ENCODE peak calls at places on chromosomes 5 and 9, in nine cellular contexts. D is lower leg skin, O is prostate gland, X is IMR-90, T is uterus, P is transverse colon, R is ovary, G is K562, W is adrenal gland. Q is an unnamed sample.

GRCh38 chr5:169169786-169170185 is 131.2 kb downstream of the SLIT3 start:
- DNase-seq in D (no peak), O (no peak), X (no peak), T (no peak), P (no peak), R (no peak), G (no peak), W (no peak), Q (no peak)

GRCh38 chr9:72384710-72385475 is 19.9 kb upstream of the ZFAND5 start:
- DNase-seq in D (no peak), O (no peak), X (peak; percentile 37), T (no peak), P (no peak), R (no peak), G (no peak), W (no peak), Q (no peak)

GRCh38 chr5:96335873-96336272 is 97.2 kb downstream of the PCSK1 start:
- DNase-seq in D (no peak), O (no peak), X (peak; percentile 50), T (no peak), P (no peak), R (no peak), G (no peak), W (no peak), Q (no peak)

GRCh38 chr9:116692619-116693018 is 5.5 kb downstream of the TRIM32 start:
- DNase-seq in D (no peak), O (no peak), X (no peak), T (no peak), P (no peak), R (no peak), G (no peak), W (no peak), Q (no peak)

GRCh38 chr5:90434116-90434714 is 24.7 kb upstream of the CETN3 start:
- DNase-seq in D (no peak), O (peak; percentile 15), X (peak; percentile 45), T (peak; percentile 21), P (peak; percentile 46), R (peak; percentile 37), G (peak; percentile 77), W (peak; percentile 62), Q (peak; percentile 22)

GRCh38 chr5:138568061-138568824 is 7.0 kb downstream of the HSPA9 start:
- DNase-seq in D (no peak), O (no peak), X (peak; percentile 72), T (no peak), P (no peak), R (no peak), G (no peak), W (no peak), Q (no peak)

GRCh38 chr5:180070726-180071417 is 687 bp downstream of the RNF130 start:
- DNase-seq in D (peak; percentile 91), O (peak; percentile 37), X (peak; percentile 55), T (no peak), P (peak; percentile 33), R (no peak), G (peak; percentile 44), W (peak; percentile 71), Q (peak; percentile 42)

GRCh38 chr5:73892806-73893205 is 266.8 kb downstream of the ARHGEF28 start:
- DNase-seq in D (no peak), O (no peak), X (peak; percentile 96), T (no peak), P (no peak), R (no peak), G (no peak), W (no peak), Q (no peak)

GRCh38 chr5:174420651-174421407 is 303.6 kb upstream of the MSX2 start:
- DNase-seq in D (no peak), O (no peak), X (no peak), T (no peak), P (no peak), R (no peak), G (no peak), W (no peak), Q (no peak)

GRCh38 chr5:151699071-151699901 is 12.6 kb upstream of the SPARC start:
- DNase-seq in D (peak; percentile 91), O (no peak), X (peak; percentile 99), T (peak; percentile 91), P (peak; percentile 49), R (peak; percentile 84), G (no peak), W (peak; percentile 89), Q (peak; percentile 83)

GRCh38 chr5:122907238-122907637 is 61.8 kb downstream of the SNX24 start:
- DNase-seq in D (no peak), O (no peak), X (peak; percentile 14), T (no peak), P (no peak), R (no peak), G (no peak), W (no peak), Q (no peak)

GRCh38 chr9:27436234-27436633 is 87.9 kb upstream of the IFNK start:
- DNase-seq in D (no peak), O (peak; percentile 16), X (no peak), T (no peak), P (no peak), R (no peak), G (no peak), W (no peak), Q (no peak)

GRCh38 chr9:116661037-116661954 is 25.8 kb upstream of the TRIM32 start:
- DNase-seq in D (no peak), O (peak; percentile 12), X (peak; percentile 84), T (peak; percentile 21), P (no peak), R (no peak), G (peak; percentile 62), W (no peak), Q (no peak)

GRCh38 chr9:76662476-76663281 is 101.6 kb upstream of the PCA3 start:
- DNase-seq in D (no peak), O (no peak), X (no peak), T (no peak), P (no peak), R (no peak), G (no peak), W (no peak), Q (no peak)

GRCh38 chr9:130995399-130995941 is 13.5 kb upstream of the LAMC3 start:
- DNase-seq in D (no peak), O (no peak), X (peak; percentile 56), T (no peak), P (peak; percentile 19), R (no peak), G (peak; percentile 68), W (peak; percentile 75), Q (peak; percentile 46)

GRCh38 chr5:75277463-75277862 is 40.8 kb upstream of the ANKRD31 start:
- DNase-seq in D (no peak), O (no peak), X (no peak), T (no peak), P (peak; percentile 68), R (no peak), G (no peak), W (no peak), Q (no peak)

GRCh38 chr5:35741126-35741711 is 115.5 kb upstream of the IL7R start:
- DNase-seq in D (no peak), O (peak; percentile 15), X (peak; percentile 6), T (no peak), P (no peak), R (no peak), G (no peak), W (no peak), Q (no peak)

GRCh38 chr5:110356687-110357086 is 369.8 kb downstream of the TMEM232 start:
- DNase-seq in D (no peak), O (no peak), X (no peak), T (no peak), P (no peak), R (no peak), G (no peak), W (no peak), Q (no peak)

GRCh38 chr5:1725641-1726468 is 73.8 kb downstream of the MRPL36 start:
- DNase-seq in D (peak; percentile 80), O (peak; percentile 2), X (no peak), T (no peak), P (no peak), R (no peak), G (no peak), W (peak; percentile 14), Q (no peak)
- TF ChIP-seq CTCF in D (no peak), O (no peak), X (no peak), T (no peak), P (no peak), R (no peak), G (no peak), W (no peak), Q (no peak)

DNA sequence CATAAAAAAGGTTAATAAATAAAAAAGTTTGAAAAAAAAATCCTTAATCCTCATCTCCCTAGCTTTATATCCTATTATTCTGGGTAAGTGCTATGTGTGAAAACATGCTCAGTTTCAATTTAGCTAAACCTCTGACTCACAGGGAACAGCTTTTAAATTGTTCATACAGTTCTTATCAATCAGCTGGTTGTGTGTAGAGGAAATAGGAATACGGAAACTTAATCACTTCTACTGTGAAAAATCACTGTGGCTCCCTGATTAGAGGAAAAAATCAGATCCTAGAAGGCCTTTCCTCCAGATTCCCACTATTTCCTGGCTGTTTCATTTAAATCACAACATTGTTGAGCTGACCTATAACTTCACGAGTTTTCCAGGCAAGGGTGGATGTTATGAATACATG is 120.5 kb downstream of the MARCHF3 start:
- DNase-seq in D (no peak), O (no peak), X (no peak), T (no peak), P (no peak), R (no peak), G (no peak), W (no peak), Q (no peak)
- TF ChIP-seq POLR2A in D (no peak), O (no peak), X (no peak), T (no peak), P (no peak), R (no peak), G (no peak), W (no peak), Q (no peak)

GRCh38 chr9:892123-892522 is 50.6 kb downstream of the DMRT1 start:
- DNase-seq in D (no peak), O (no peak), X (no peak), T (no peak), P (no peak), R (no peak), G (no peak), W (no peak), Q (no peak)
- TF ChIP-seq CTCF in D (no peak), O (no peak), X (peak; percentile 5), T (no peak), P (no peak), R (no peak), G (peak; percentile 27), W (no peak), Q (no peak)

GRCh38 chr5:80255425-80255751 is 460 bp downstream of the SERINC5 start:
- DNase-seq in D (peak; percentile 95), O (peak; percentile 36), X (peak; percentile 50), T (peak; percentile 60), P (peak; percentile 81), R (no peak), G (peak; percentile 66), W (peak; percentile 77), Q (peak; percentile 74)

GRCh38 chr5:80259511-80260200 is 3.8 kb upstream of the SERINC5 start:
- DNase-seq in D (peak; percentile 29), O (no peak), X (no peak), T (no peak), P (no peak), R (no peak), G (peak; percentile 51), W (no peak), Q (no peak)

GRCh38 chr5:80251636-80252035 is 4.2 kb downstream of the SERINC5 start:
- DNase-seq in D (no peak), O (peak; percentile 63), X (peak; percentile 40), T (no peak), P (no peak), R (no peak), G (no peak), W (peak; percentile 83), Q (no peak)

GRCh38 chr5:80254767-80255424 is 952 bp downstream of the SERINC5 start:
- DNase-seq in D (peak; percentile 89), O (peak; percentile 47), X (peak; percentile 28), T (no peak), P (no peak), R (peak; percentile 37), G (peak; percentile 19), W (peak; percentile 57), Q (no peak)

GRCh38 chr5:80255752-80256479 is at the start of gene SERINC5:
- DNase-seq in D (peak; percentile 96), O (peak; percentile 83), X (peak; percentile 68), T (peak; percentile 85), P (peak; percentile 89), R (peak; percentile 88), G (peak; percentile 88), W (peak; percentile 90), Q (peak; percentile 95)
- TF ChIP-seq POLR2A in D (no peak), O (peak; percentile 81), X (peak; percentile 88), T (peak; percentile 82), P (peak; percentile 97), R (peak; percentile 93), G (peak; percentile 93), W (peak; percentile 94), Q (peak; percentile 63)